ENCODE peak calls at places on chromosome 9, in ten cellular contexts. One of them, this sample, is unnamed.

GRCh38 chr9:127176631-127177030 is 54.2 kb upstream of the ANGPTL2 start:
- DNase-seq in NCI-H1436: no peak
- DNase-seq in NCI-H1417: no peak
- DNase-seq in HFF-Myc: no peak
- DNase-seq in activated CD4-positive, CD25-positive, alpha-beta regulatory T cell: no peak
- DNase-seq in stimulated activated CD8-positive, alpha-beta memory T cell treated with anti-CD3 and anti-CD28 coated beads, Interleukin-12 subunit alpha, Interleukin-12 subunit beta, amount 100 ng/mL, for 1 hour: no peak
- DNase-seq in posterior vena cava: peak
- DNase-seq in GM20000: no peak
- DNase-seq in neuronal stem cell: no peak
- DNase-seq in sigmoid colon: peak
- DNase-seq in this sample: peak

GRCh38 chr9:129138144-129138462 is 26.9 kb downstream of the PTPA start:
- DNase-seq in stimulated activated CD8-positive, alpha-beta memory T cell treated with anti-CD3 and anti-CD28 coated beads, Interleukin-12 subunit alpha, Interleukin-12 subunit beta, amount 100 ng/mL, for 1 hour: no peak
- DNase-seq in NCI-H1436: no peak
- DNase-seq in activated CD4-positive, CD25-positive, alpha-beta regulatory T cell: no peak
- DNase-seq in GM20000: no peak
- DNase-seq in HFF-Myc: no peak
- DNase-seq in posterior vena cava: no peak
- DNase-seq in NCI-H1417: no peak
- DNase-seq in neuronal stem cell: no peak
- DNase-seq in sigmoid colon: no peak
- DNase-seq in this sample: no peak

GRCh38 chr9:128936171-128936865 is 11.1 kb downstream of the DOLK start:
- DNase-seq in NCI-H1417: no peak
- DNase-seq in neuronal stem cell: no peak
- DNase-seq in sigmoid colon: peak
- DNase-seq in NCI-H1436: no peak
- DNase-seq in HFF-Myc: no peak
- DNase-seq in stimulated activated CD8-positive, alpha-beta memory T cell treated with anti-CD3 and anti-CD28 coated beads, Interleukin-12 subunit alpha, Interleukin-12 subunit beta, amount 100 ng/mL, for 1 hour: no peak
- DNase-seq in activated CD4-positive, CD25-positive, alpha-beta regulatory T cell: no peak
- DNase-seq in GM20000: no peak
- DNase-seq in posterior vena cava: peak
- DNase-seq in this sample: no peak

GRCh38 chr9:110180713-110181434 is 27.1 kb downstream of the C9orf152 start:
- DNase-seq in NCI-H1436: no peak
- DNase-seq in HFF-Myc: peak
- DNase-seq in activated CD4-positive, CD25-positive, alpha-beta regulatory T cell: no peak
- DNase-seq in NCI-H1417: peak
- DNase-seq in GM20000: no peak
- DNase-seq in sigmoid colon: peak
- DNase-seq in posterior vena cava: no peak
- DNase-seq in neuronal stem cell: no peak
- DNase-seq in stimulated activated CD8-positive, alpha-beta memory T cell treated with anti-CD3 and anti-CD28 coated beads, Interleukin-12 subunit alpha, Interleukin-12 subunit beta, amount 100 ng/mL, for 1 hour: no peak
- DNase-seq in this sample: peak

GRCh38 chr9:133420392-133420827 is 1.8 kb upstream of the ADAMTS13 start:
- DNase-seq in GM20000: peak
- DNase-seq in HFF-Myc: no peak
- DNase-seq in neuronal stem cell: no peak
- DNase-seq in activated CD4-positive, CD25-positive, alpha-beta regulatory T cell: no peak
- DNase-seq in stimulated activated CD8-positive, alpha-beta memory T cell treated with anti-CD3 and anti-CD28 coated beads, Interleukin-12 subunit alpha, Interleukin-12 subunit beta, amount 100 ng/mL, for 1 hour: no peak
- DNase-seq in sigmoid colon: no peak
- DNase-seq in NCI-H1417: no peak
- DNase-seq in posterior vena cava: no peak
- DNase-seq in NCI-H1436: no peak
- DNase-seq in this sample: no peak

GRCh38 chr9:69895185-69895584 is 74.6 kb downstream of the CFAP95 start:
- DNase-seq in stimulated activated CD8-positive, alpha-beta memory T cell treated with anti-CD3 and anti-CD28 coated beads, Interleukin-12 subunit alpha, Interleukin-12 subunit beta, amount 100 ng/mL, for 1 hour: no peak
- DNase-seq in neuronal stem cell: no peak
- DNase-seq in NCI-H1436: no peak
- DNase-seq in sigmoid colon: no peak
- DNase-seq in activated CD4-positive, CD25-positive, alpha-beta regulatory T cell: no peak
- DNase-seq in NCI-H1417: no peak
- DNase-seq in HFF-Myc: no peak
- DNase-seq in posterior vena cava: no peak
- DNase-seq in GM20000: no peak
- DNase-seq in this sample: no peak

GRCh38 chr9:127130661-127131538 is 8.5 kb upstream of the ANGPTL2 start:
- DNase-seq in posterior vena cava: no peak
- DNase-seq in NCI-H1417: peak
- DNase-seq in NCI-H1436: no peak
- DNase-seq in HFF-Myc: peak
- DNase-seq in stimulated activated CD8-positive, alpha-beta memory T cell treated with anti-CD3 and anti-CD28 coated beads, Interleukin-12 subunit alpha, Interleukin-12 subunit beta, amount 100 ng/mL, for 1 hour: no peak
- DNase-seq in activated CD4-positive, CD25-positive, alpha-beta regulatory T cell: no peak
- DNase-seq in GM20000: no peak
- DNase-seq in sigmoid colon: peak
- DNase-seq in neuronal stem cell: no peak
- DNase-seq in this sample: peak

GRCh38 chr9:127161081-127161621 is 38.7 kb upstream of the ANGPTL2 start:
- DNase-seq in HFF-Myc: no peak
- DNase-seq in neuronal stem cell: no peak
- DNase-seq in NCI-H1417: no peak
- DNase-seq in NCI-H1436: no peak
- DNase-seq in posterior vena cava: peak
- DNase-seq in GM20000: no peak
- DNase-seq in sigmoid colon: peak
- DNase-seq in activated CD4-positive, CD25-positive, alpha-beta regulatory T cell: no peak
- DNase-seq in stimulated activated CD8-positive, alpha-beta memory T cell treated with anti-CD3 and anti-CD28 coated beads, Interleukin-12 subunit alpha, Interleukin-12 subunit beta, amount 100 ng/mL, for 1 hour: no peak
- DNase-seq in this sample: no peak